ENCODE peak calls at places on chromosome 15, in four cellular contexts. U is A549, T is AG10803, P is gastrocnemius medialis. Q is an unnamed sample.

GRCh38 chr15:82530606-82531379 is 9.5 kb downstream of the RPS17 start:
- DNase-seq in P (peak), T (peak), U (peak), Q (peak)

GRCh38 chr15:48021336-48022086 is 99.3 kb upstream of the SLC24A5 start:
- DNase-seq in T (no peak), U (no peak), P (no peak), Q (no peak)

GRCh38 chr15:86317379-86317745 is 237.7 kb downstream of the AGBL1 start:
- DNase-seq in P (peak), T (peak), U (no peak), Q (no peak)

GRCh38 chr15:31236184-31237041 is 90.2 kb upstream of the KLF13 start:
- DNase-seq in P (peak), T (peak), U (peak), Q (peak)

GRCh38 chr15:29612701-29613100 is 209.6 kb downstream of the TJP1 start:
- DNase-seq in T (peak), U (no peak), P (no peak), Q (no peak)

GRCh38 chr15:22831473-22831872 is 7.0 kb upstream of the NIPA2 start:
- DNase-seq in T (no peak), P (no peak), U (no peak), Q (no peak)

GRCh38 chr15:59237119-59237853 is 30.6 kb downstream of the LDHAL6B start:
- DNase-seq in P (no peak), T (no peak), U (no peak), Q (peak)

GRCh38 chr15:80090879-80091503 is 31.5 kb downstream of the ZFAND6 start:
- DNase-seq in P (no peak), U (peak), T (no peak), Q (no peak)

GRCh38 chr15:75925440-75925839 is 21.8 kb downstream of the FBXO22 start:
- DNase-seq in P (no peak), U (no peak), T (no peak), Q (no peak)

GRCh38 chr15:75927601-75928000 is 23.9 kb downstream of the FBXO22 start:
- DNase-seq in P (no peak), U (no peak), T (no peak), Q (peak)

GRCh38 chr15:75930866-75931265 is 27.2 kb downstream of the FBXO22 start:
- DNase-seq in U (no peak), T (no peak), P (no peak), Q (no peak)

GRCh38 chr15:75929799-75930565 is 26.3 kb downstream of the FBXO22 start:
- DNase-seq in U (no peak), T (no peak), P (no peak), Q (peak)

GRCh38 chr15:75928680-75929608 is 25.3 kb downstream of the FBXO22 start:
- DNase-seq in T (no peak), P (no peak), U (peak), Q (peak)
- TF ChIP-seq CTCF in T (peak), P (no peak), U (peak), Q (peak)

GRCh38 chr15:27865323-27865922 is 233.7 kb downstream of the OCA2 start:
- DNase-seq in T (no peak), P (no peak), U (no peak), Q (no peak)
- H3K4me3 ChIP-seq in T (no peak), P (no peak), U (no peak), Q (no peak)

GRCh38 chr15:49151831-49152230 is 3.6 kb downstream of the COPS2 start:
- DNase-seq in U (no peak), T (no peak), P (no peak), Q (no peak)

GRCh38 chr15:49145651-49146609 is 9.5 kb downstream of the COPS2 start:
- DNase-seq in P (no peak), U (peak), T (peak), Q (peak)
- TF ChIP-seq CTCF in P (peak), U (peak), T (peak), Q (peak)

DNA sequence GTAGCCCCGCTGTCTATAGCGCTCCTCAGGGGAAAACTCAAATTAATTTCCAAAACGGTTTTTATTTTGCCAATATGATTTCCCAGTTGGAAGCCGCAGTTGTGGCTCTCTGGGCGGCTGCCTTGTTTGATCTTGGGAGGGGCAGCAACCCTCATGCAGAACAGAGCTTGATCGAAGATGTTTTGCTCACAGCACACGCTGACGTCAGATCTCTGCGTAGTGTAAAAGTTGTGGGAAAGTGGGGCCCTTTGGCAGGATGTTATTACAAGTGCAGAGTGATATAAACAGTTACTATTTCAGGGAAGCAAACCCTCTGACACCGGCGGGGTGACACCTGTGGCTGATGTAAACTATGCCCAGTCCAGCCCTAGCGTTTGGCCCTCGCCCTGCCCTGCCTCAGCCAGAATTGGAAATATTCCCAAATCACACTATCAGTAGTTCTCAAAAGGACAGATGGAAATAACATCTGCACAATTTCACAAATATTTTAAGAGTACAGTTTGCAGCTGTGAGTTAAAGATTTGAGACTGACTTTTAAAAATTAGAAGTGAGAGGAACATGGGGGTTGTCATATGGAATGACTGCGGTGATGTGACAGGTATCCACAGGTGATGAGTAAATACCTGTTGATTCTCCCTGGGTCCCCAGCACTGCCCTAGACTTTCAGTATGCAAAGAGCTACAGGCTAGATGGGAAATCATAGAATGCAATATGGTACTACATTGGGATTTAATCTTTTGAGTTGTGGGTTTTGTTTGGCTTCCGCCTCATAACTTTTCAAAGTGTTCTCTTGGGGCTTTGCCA is 1.7 kb downstream of the SYNM start:
- DNase-seq in T (no peak), U (no peak), P (peak), Q (no peak)
- H3K4me3 ChIP-seq in T (peak), U (peak), P (peak), Q (no peak)

GRCh38 chr15:74039656-74040010 is 42.7 kb downstream of the GOLGA6A start:
- DNase-seq in T (no peak), U (no peak), P (no peak), Q (no peak)

GRCh38 chr15:74041777-74042435 is 40.4 kb downstream of the GOLGA6A start:
- DNase-seq in T (no peak), P (no peak), U (no peak), Q (no peak)

GRCh38 chr15:74041311-74041756 is 41.0 kb downstream of the GOLGA6A start:
- DNase-seq in U (no peak), T (peak), P (no peak), Q (no peak)

GRCh38 chr15:74038707-74039655 is 43.4 kb downstream of the GOLGA6A start:
- DNase-seq in U (no peak), P (no peak), T (peak), Q (no peak)

DNA sequence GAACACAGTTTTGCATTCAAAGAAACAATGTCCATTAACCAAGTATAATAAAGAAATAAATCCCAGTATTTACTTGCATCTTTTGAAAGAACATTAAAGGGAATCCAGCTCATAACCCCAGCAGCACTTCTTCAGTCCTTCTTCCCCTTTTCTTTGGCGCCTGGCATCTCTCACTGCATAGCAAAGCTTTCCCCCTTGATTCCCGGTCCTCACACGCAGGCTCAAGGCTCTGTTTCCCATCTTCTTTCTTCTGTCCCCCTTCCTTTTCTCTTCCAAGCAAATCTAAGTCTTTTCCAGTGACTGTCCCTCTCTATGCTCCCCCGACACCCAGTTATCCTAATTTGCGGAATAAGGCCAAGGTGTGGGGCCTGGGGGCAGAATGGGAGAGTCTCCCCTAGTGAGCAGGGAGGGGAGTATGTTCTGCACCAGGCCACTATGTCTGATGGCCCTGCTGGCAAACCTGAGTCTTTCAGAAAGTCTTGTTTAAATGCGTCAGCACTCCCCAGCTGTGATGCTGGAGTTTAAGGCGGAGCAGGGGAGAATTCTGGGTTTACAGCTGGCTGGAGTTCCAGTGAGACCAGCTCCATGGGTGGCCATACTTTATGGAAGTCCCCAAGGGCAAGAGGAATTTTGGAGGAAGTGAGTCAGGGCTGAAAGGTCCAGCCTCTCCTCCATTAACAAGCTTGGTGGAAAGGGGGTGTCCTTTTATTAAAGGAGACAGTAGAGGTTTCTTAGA is 42.1 kb downstream of the GOLGA6A start:
- DNase-seq in P (peak), T (peak), U (no peak), Q (no peak)
- TF ChIP-seq CTCF in P (no peak), T (peak), U (no peak), Q (no peak)

GRCh38 chr15:84979651-84980050 is 2.0 kb upstream of the PDE8A start:
- DNase-seq in T (no peak), U (no peak), P (no peak), Q (no peak)
- H3K4me3 ChIP-seq in T (no peak), U (peak), P (peak), Q (peak)

DNA sequence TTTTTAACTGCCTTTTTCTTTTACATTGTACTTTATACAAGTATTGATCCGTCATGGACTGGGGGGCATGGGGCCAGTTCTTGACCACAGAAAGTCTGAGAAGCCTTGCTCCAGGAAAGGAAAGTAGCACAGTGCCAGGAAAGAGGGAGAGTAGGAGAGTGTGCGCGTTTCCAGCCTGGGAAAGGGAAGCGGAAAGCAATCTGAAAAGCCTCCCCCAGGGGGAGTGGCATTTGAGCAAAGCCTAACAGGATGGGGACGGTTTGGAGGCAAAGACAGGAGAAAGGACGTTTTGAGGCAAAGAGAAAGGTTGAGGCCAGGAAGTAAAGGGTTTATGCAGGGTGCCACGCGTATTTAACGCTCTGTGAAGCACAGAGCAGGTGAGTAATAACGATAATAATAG is 116.9 kb downstream of the RORA start:
- DNase-seq in P (no peak), T (no peak), U (no peak), Q (peak)
- TF ChIP-seq CTCF in P (no peak), T (no peak), U (no peak), Q (no peak)

GRCh38 chr15:71275098-71275497 is 159.8 kb downstream of the THSD4 start:
- DNase-seq in U (no peak), P (no peak), T (peak), Q (no peak)
- H3K4me3 ChIP-seq in U (no peak), P (no peak), T (no peak), Q (no peak)

GRCh38 chr15:43484455-43484854 is 8.5 kb downstream of the TP53BP1 start:
- DNase-seq in P (no peak), T (no peak), U (no peak), Q (no peak)

GRCh38 chr15:43488790-43489585 is 4.0 kb downstream of the TP53BP1 start:
- DNase-seq in U (no peak), T (no peak), P (no peak), Q (no peak)

GRCh38 chr15:43487271-43487895 is 5.6 kb downstream of the TP53BP1 start:
- DNase-seq in P (no peak), U (no peak), T (no peak), Q (no peak)

GRCh38 chr15:43483306-43484128 is 9.4 kb downstream of the TP53BP1 start:
- DNase-seq in U (no peak), P (no peak), T (peak), Q (peak)
- TF ChIP-seq CTCF in U (peak), P (peak), T (peak), Q (peak)

DNA sequence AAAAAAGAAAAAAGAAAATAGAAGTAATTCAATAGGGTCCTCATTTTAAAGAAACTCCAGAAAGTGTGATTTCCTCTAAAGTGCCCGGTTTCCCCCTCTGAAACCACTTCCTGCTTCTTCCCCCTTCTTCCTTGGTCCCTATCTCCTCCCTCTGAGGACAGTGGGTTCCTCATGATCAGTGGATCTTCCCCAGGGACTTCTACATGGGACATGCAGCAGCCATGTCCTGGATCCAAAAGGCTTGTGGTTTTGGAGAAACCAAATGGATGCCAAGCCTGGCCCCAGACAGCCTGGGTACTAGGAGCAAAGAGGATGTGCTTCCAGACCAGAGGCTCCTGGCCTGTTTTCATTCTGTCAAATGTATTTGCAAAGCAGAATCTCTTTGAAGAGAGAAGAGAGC is 26.6 kb upstream of the SMAD6 start:
- DNase-seq in U (no peak), P (no peak), T (no peak), Q (no peak)
- H3K4me3 ChIP-seq in U (no peak), P (no peak), T (no peak), Q (no peak)

Q was measured in GM12865.